ENCODE peak calls at places on chromosomes 3 and 15, in six cellular contexts. V is CD4-positive, alpha-beta T cell; H is left lung; X is right lobe of liver; C is heart right ventricle; K is pancreas. D is an unnamed sample.

GRCh38 chr3:60675424-60675823 is 575.8 kb downstream of the FHIT start:
- ATAC-seq in V (no peak), H (no peak), X (peak; percentile 45), C (no peak), K (no peak), D (no peak)

GRCh38 chr3:14486460-14486859 is 53.7 kb downstream of the GRIP2 start:
- ATAC-seq in V (no peak), H (no peak), X (no peak), C (no peak), K (no peak), D (no peak)

GRCh38 chr3:10413041-10413440 is 92.1 kb upstream of the SEC13 start:
- ATAC-seq in V (no peak), H (no peak), X (no peak), C (no peak), K (no peak), D (no peak)

GRCh38 chr3:132563409-132564074 is 33.5 kb upstream of the ACKR4 start:
- ATAC-seq in V (no peak), H (no peak), X (no peak), C (no peak), K (no peak), D (peak; percentile 48)

GRCh38 chr15:57580866-57581265 is 10.8 kb upstream of the MYZAP start:
- ATAC-seq in V (no peak), H (no peak), X (peak; percentile 62), C (no peak), K (peak; percentile 92), D (no peak)

GRCh38 chr3:24400450-24400849 is 94.2 kb downstream of the THRB start:
- ATAC-seq in V (no peak), H (no peak), X (no peak), C (peak; percentile 44), K (peak; percentile 34), D (no peak)

GRCh38 chr3:144549161-144549560 is 577.5 kb downstream of the DIPK2A start:
- ATAC-seq in V (no peak), H (peak; percentile 47), X (no peak), C (no peak), K (no peak), D (no peak)

GRCh38 chr3:16056210-16056607 is 118.3 kb upstream of the GALNT15 start:
- ATAC-seq in V (no peak), H (peak; percentile 39), X (no peak), C (peak; percentile 63), K (no peak), D (peak; percentile 64)

GRCh38 chr15:51600114-51600513 is 22.5 kb downstream of the DMXL2 start:
- ATAC-seq in V (no peak), H (no peak), X (no peak), C (no peak), K (no peak), D (no peak)

GRCh38 chr3:6132684-6133432 is 728.1 kb upstream of the GRM7 start:
- ATAC-seq in V (no peak), H (no peak), X (no peak), C (no peak), K (no peak), D (no peak)

GRCh38 chr3:11060500-11061251 is 68.1 kb downstream of the SLC6A1 start:
- ATAC-seq in V (no peak), H (peak; percentile 91), X (peak; percentile 62), C (peak; percentile 64), K (peak; percentile 85), D (peak; percentile 72)

GRCh38 chr3:139353920-139354556 is 10.2 kb downstream of the MRPS22 start:
- ATAC-seq in V (no peak), H (peak; percentile 90), X (peak; percentile 93), C (peak; percentile 48), K (peak; percentile 93), D (no peak)

GRCh38 chr3:132342183-132342582 is 25.0 kb downstream of the ACP3 start:
- ATAC-seq in V (no peak), H (peak; percentile 81), X (no peak), C (no peak), K (peak; percentile 59), D (no peak)

GRCh38 chr3:63753567-63753966 is 65.5 kb upstream of the C3orf49 start:
- ATAC-seq in V (no peak), H (peak; percentile 37), X (no peak), C (no peak), K (peak; percentile 47), D (no peak)

GRCh38 chr15:84823580-84823878 is 6.4 kb downstream of the ALPK3 start:
- ATAC-seq in V (no peak), H (no peak), X (no peak), C (no peak), K (no peak), D (no peak)

GRCh38 chr3:129587061-129587460 is 19.4 kb downstream of the PLXND1 start:
- ATAC-seq in V (no peak), H (peak; percentile 42), X (peak; percentile 26), C (peak; percentile 6), K (no peak), D (peak; percentile 73)

DNA sequence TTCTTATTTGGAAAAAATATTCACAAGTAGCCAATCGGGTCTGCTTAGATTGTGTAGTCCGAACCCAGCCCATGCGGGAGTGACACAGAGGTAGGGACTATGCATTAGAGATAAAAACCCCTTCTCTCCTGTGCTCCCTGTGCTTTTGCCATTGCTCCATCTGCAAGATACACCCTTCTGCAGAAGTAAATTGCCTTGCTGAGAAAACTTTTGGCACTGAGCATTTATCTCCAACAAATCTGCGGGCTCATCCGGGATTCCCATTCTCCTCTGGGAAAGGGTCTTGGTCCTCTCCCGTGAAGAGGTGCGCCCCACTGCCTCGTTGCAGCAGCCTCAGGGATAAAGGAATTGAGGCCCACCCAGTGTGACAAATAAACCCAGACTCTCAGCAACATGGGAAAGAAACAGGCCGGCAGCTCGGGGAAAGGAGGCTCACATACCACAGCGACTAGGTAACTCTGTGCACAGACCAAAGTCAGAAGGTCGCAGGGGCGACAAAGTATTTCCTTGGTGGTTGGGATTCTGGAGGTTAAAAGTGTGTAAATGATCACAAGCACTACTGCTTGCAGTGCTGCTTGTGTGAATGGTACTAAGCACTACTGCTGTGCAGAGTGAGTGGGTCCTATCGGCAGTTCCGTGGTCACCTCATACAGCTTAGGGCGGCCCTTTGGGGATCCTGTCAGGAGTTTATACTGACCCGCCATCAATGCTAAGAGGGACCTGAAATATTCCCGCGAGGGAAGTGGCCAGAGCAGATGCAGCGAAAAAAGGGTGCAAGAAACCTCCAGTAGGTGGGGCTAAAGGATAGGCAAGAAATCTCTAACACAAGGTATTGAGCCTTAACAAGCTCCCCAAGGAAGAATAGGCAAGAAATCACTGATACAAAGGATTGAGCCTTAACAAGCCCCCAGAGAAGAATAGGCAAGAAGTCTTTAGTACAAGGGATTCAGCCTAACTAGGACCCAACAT is 54.3 kb downstream of the GSK3B start:
- ATAC-seq in V (no peak), H (no peak), X (no peak), C (no peak), K (no peak), D (no peak)
- TF ChIP-seq CTCF in V (no peak), H (no peak), X (no peak), C (no peak), K (no peak), D (no peak)

GRCh38 chr3:47846186-47846879 is 43.4 kb downstream of the DHX30 start:
- ATAC-seq in V (no peak), H (no peak), X (no peak), C (no peak), K (no peak), D (no peak)

GRCh38 chr3:47847256-47847655 is 44.3 kb downstream of the DHX30 start:
- ATAC-seq in V (no peak), H (no peak), X (no peak), C (no peak), K (no peak), D (no peak)

GRCh38 chr3:47848599-47849117 is 45.7 kb downstream of the DHX30 start:
- ATAC-seq in V (no peak), H (peak; percentile 2), X (no peak), C (peak; percentile 35), K (peak; percentile 5), D (no peak)

GRCh38 chr3:47847801-47848518 is 45.0 kb downstream of the DHX30 start:
- ATAC-seq in V (no peak), H (no peak), X (no peak), C (no peak), K (no peak), D (no peak)

DNA sequence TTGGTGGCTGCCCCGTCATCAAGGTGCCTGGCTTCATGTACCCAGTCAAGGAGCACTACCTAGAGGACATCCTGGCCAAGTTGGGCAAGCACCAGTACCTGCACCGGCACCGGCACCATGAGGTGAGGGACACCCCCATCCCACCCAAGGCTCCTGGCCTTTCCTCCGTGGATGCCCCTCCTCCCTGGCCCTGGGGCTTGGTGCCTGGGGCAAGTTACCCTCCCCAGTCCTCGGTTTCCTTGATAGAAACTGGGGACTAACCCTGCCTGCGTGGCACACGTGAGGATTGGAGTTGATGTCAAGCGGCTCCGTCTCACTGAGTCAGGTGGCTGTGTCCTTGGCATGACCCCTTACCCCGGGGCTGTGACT is 43.9 kb downstream of the DHX30 start:
- ATAC-seq in V (no peak), H (no peak), X (no peak), C (no peak), K (no peak), D (no peak)
- H3K27me3 ChIP-seq in V (no peaks in the 10 kb centered on the region), H (no peaks in the 10 kb centered on the region), X (no peaks in the 10 kb centered on the region), C (no peaks in the 10 kb centered on the region), K (no peaks in the 10 kb centered on the region), D (no peaks in the 10 kb centered on the region)

DNA sequence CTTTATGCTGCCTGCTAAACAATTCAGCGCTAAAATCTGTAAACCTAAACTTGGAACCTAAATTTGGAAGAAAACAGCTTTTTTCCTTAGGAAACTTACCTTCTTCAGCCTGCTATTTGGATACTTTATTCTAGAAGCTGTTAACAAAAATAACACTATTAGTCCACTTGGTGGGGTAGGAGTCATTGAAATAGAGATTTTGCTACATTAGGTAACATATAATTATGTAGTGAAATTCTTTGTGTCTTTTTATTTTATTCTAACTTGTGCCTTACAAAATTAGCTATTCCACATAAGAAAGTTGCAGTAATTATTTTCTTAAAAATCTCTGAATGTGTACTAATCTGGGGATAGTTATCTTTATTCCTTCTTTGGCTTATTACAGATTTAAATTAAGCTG is 360.4 kb upstream of the ROBO2 start:
- ATAC-seq in V (no peak), H (no peak), X (peak; percentile 61), C (no peak), K (no peak), D (no peak)
- TF ChIP-seq CTCF in V (no peak), H (no peak), X (peak; percentile 39), C (no peak), K (no peak), D (no peak)

GRCh38 chr15:91142097-91142744 is 42.2 kb downstream of the SV2B start:
- ATAC-seq in V (no peak), H (peak; percentile 61), X (no peak), C (no peak), K (peak; percentile 86), D (no peak)

GRCh38 chr15:91136386-91136923 is 36.4 kb downstream of the SV2B start:
- ATAC-seq in V (no peak), H (no peak), X (no peak), C (no peak), K (no peak), D (no peak)

GRCh38 chr15:91135201-91136130 is 35.4 kb downstream of the SV2B start:
- ATAC-seq in V (no peak), H (no peak), X (no peak), C (no peak), K (no peak), D (no peak)

GRCh38 chr15:91141102-91141501 is 41.0 kb downstream of the SV2B start:
- ATAC-seq in V (no peak), H (no peak), X (no peak), C (no peak), K (no peak), D (no peak)

DNA sequence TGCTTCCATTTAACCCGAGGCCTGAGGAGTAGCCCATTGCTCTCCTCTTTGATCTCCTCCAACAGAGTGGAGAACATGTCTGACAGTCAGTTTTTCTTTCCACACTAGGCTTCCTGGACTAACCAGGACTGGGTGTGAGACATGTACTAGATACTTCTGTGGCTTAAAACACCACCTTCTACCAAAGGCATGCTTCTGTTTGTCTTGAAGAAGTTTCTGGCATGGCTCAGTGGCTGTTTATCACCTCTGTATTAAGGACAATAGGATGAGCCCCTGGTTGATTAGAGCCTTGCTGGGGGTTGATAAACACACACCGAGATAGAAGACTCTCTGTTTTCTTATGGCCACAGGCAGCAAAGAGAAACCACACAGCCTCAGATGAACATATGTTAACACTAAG is 40.5 kb downstream of the SV2B start:
- ATAC-seq in V (no peak), H (no peak), X (no peak), C (no peak), K (no peak), D (no peak)
- H3K27me3 ChIP-seq in V (peaks cover 18% of the 10 kb centered on the region), H (peaks cover 14% of the 10 kb centered on the region), X (no peaks in the 10 kb centered on the region), C (no peaks in the 10 kb centered on the region), K (peaks cover 2% of the 10 kb centered on the region), D (peaks cover 10% of the 10 kb centered on the region)